ENCODE peak calls at places on chromosome X, in six cellular contexts. O, H, B, N, T and I are unnamed samples.

GRCh38 chrX:155880586-155881157 is 473 bp upstream of the VAMP7 start:
- DNase-seq in N (no peak), H (no peak), T (peak), B (no peak), O (peak), I (peak)

GRCh38 chrX:11049976-11050375 is 61.2 kb upstream of the HCCS start:
- DNase-seq in B (no peak), T (no peak), O (no peak), N (no peak), H (no peak), I (no peak)

GRCh38 chrX:118702741-118703140 is 24.7 kb upstream of the IL13RA1 start:
- DNase-seq in T (no peak), O (no peak), H (no peak), N (no peak), B (no peak), I (no peak)

GRCh38 chrX:20284444-20284843 is 17.7 kb upstream of the RPS6KA3 start:
- DNase-seq in N (no peak), T (no peak), B (no peak), O (no peak), H (no peak), I (no peak)

GRCh38 chrX:70166601-70167590 is 10.4 kb upstream of the DGAT2L6 start:
- DNase-seq in N (no peak), O (no peak), H (no peak), B (peak), T (peak), I (no peak)

GRCh38 chrX:46381630-46382029 is 163.6 kb downstream of the ZNF674 start:
- DNase-seq in H (no peak), O (peak), N (no peak), B (no peak), T (peak), I (peak)

GRCh38 chrX:8897259-8897658 is 96.1 kb upstream of the FAM9A start:
- DNase-seq in H (no peak), B (no peak), N (no peak), T (no peak), O (no peak), I (no peak)

GRCh38 chrX:44904542-44905115 is 31.6 kb downstream of the KDM6A start:
- DNase-seq in O (no peak), T (no peak), N (no peak), H (no peak), B (no peak), I (no peak)

GRCh38 chrX:17608898-17609297 is 128.4 kb upstream of the SCML1 start:
- DNase-seq in T (peak), B (no peak), O (peak), H (no peak), N (no peak), I (peak)

GRCh38 chrX:769796-770195 is 139.2 kb downstream of the SHOX start:
- DNase-seq in O (no peak), N (no peak), B (no peak), H (no peak), T (no peak), I (no peak)

GRCh38 chrX:26845051-26845450 is 618.1 kb downstream of the PPP4R3C start:
- DNase-seq in B (no peak), N (no peak), H (no peak), O (no peak), T (peak), I (no peak)

GRCh38 chrX:54695231-54695630 is 102.8 kb downstream of the ITIH6 start:
- DNase-seq in O (no peak), B (no peak), H (no peak), T (peak), N (no peak), I (no peak)

GRCh38 chrX:261167-261857 is 19.9 kb upstream of the PLCXD1 start:
- DNase-seq in T (peak), N (no peak), O (no peak), B (no peak), H (no peak), I (no peak)

GRCh38 chrX:8358302-8358701 is 106.3 kb upstream of the VCX3B start:
- DNase-seq in T (no peak), B (no peak), N (no peak), H (no peak), O (no peak), I (no peak)

GRCh38 chrX:65196758-65197371 is 220.6 kb upstream of the ZC4H2 start:
- DNase-seq in N (peak), O (no peak), H (no peak), T (no peak), B (no peak), I (peak)

GRCh38 chrX:39953879-39954278 is 143.9 kb downstream of the BCOR start:
- DNase-seq in O (peak), T (peak), N (peak), B (peak), H (no peak), I (no peak)

GRCh38 chrX:103248553-103248952 is 6.4 kb downstream of the TCEAL8 start:
- DNase-seq in O (no peak), T (peak), B (no peak), H (no peak), N (no peak), I (peak)

GRCh38 chrX:53440631-53441517 is 6.7 kb upstream of the HSD17B10 start:
- DNase-seq in T (peak), O (peak), B (peak), H (no peak), N (peak), I (peak)

GRCh38 chrX:102155806-102156179 is at the start of gene BEX5:
- DNase-seq in N (peak), O (peak), B (no peak), H (no peak), T (no peak), I (peak)

GRCh38 chrX:3690140-3690539 is 23.3 kb downstream of the PRKX start:
- DNase-seq in B (no peak), H (no peak), O (no peak), N (no peak), T (no peak), I (no peak)

GRCh38 chrX:22323541-22323940 is 50.8 kb downstream of the CBLL2 start:
- DNase-seq in B (peak), N (no peak), O (no peak), T (peak), H (no peak), I (no peak)